ENCODE peak calls at places on chromosomes 11 and 22, in ten cellular contexts. F is aorta, C is mammary epithelial cell, E is SK-N-SH, I is keratinocyte, T is tibial nerve, Q is neuronal stem cell, M is pancreas, D is GM23248, G is sigmoid colon. H is an unnamed sample. For H3K4me1, the result is how much of the 10 kb centered on the place peaks cover.

GRCh38 chr11:68012044-68012842 is 2.1 kb downstream of the ALDH3B1 start:
- DNase-seq in Q (no peak), D (no peak), T (no peak), M (no peak), G (no peak), I (no peak), E (no peak), C (no peak), F (peak), H (no peak)

GRCh38 chr22:31235076-31235475 is 23.0 kb downstream of the LIMK2 start:
- DNase-seq in C (no peak), I (no peak), M (no peak), D (no peak), F (no peak), E (no peak), Q (no peak), T (no peak), G (no peak), H (peak)

GRCh38 chr22:18060646-18061620 is 16.9 kb upstream of the PEX26 start:
- DNase-seq in F (no peak), M (peak), Q (no peak), E (no peak), D (peak), I (no peak), C (peak), G (no peak), T (no peak), H (no peak)

GRCh38 chr11:107598225-107599139 is 7.5 kb downstream of the ELMOD1 start:
- DNase-seq in Q (no peak), I (no peak), D (peak), T (no peak), M (no peak), G (no peak), F (no peak), E (peak), C (no peak), H (peak)

GRCh38 chr22:17985606-17986005 is 38.8 kb downstream of the MICAL3 start:
- DNase-seq in T (no peak), D (no peak), I (no peak), E (no peak), G (no peak), F (no peak), M (no peak), C (no peak), Q (no peak), H (no peak)

GRCh38 chr22:41925783-41926460 is 684 bp downstream of the TNFRSF13C start:
- DNase-seq in E (peak), D (peak), T (peak), I (no peak), M (peak), F (peak), C (no peak), Q (no peak), G (no peak), H (peak)

GRCh38 chr11:19790831-19791552 is 78.4 kb downstream of the NAV2 start:
- DNase-seq in F (no peak), Q (no peak), T (no peak), D (no peak), M (peak), G (no peak), E (no peak), C (no peak), I (no peak), H (no peak)

GRCh38 chr11:68905421-68906360 is 2.0 kb downstream of the IGHMBP2 start:
- DNase-seq in Q (no peak), C (peak), M (no peak), T (no peak), G (peak), D (no peak), E (no peak), F (no peak), I (no peak), H (no peak)

GRCh38 chr11:134385774-134386565 is 26.1 kb downstream of the B3GAT1 start:
- DNase-seq in D (no peak), F (no peak), E (peak), I (no peak), Q (no peak), M (no peak), C (no peak), G (no peak), T (no peak), H (no peak)

GRCh38 chr11:78310500-78310909 is 107.1 kb downstream of the GAB2 start:
- DNase-seq in Q (no peak), F (peak), G (peak), I (no peak), M (no peak), T (peak), D (peak), E (no peak), C (no peak), H (no peak)

GRCh38 chr11:16902182-16902581 is 112.0 kb downstream of the PLEKHA7 start:
- DNase-seq in F (no peak), T (no peak), E (no peak), M (no peak), I (no peak), C (peak), G (no peak), Q (no peak), D (no peak), H (no peak)

GRCh38 chr11:113684558-113684957 is 21.6 kb downstream of the TMPRSS5 start:
- DNase-seq in E (no peak), Q (no peak), C (no peak), F (no peak), T (no peak), I (no peak), M (no peak), G (no peak), D (no peak), H (no peak)

GRCh38 chr11:129331217-129331616 is 44.4 kb upstream of the BARX2 start:
- DNase-seq in G (no peak), I (no peak), E (no peak), M (peak), Q (no peak), C (peak), T (no peak), F (no peak), D (peak), H (no peak)

GRCh38 chr22:30399718-30400117 is 2.9 kb downstream of the SEC14L2 start:
- DNase-seq in F (no peak), Q (no peak), E (no peak), D (no peak), C (no peak), T (no peak), M (no peak), I (no peak), G (no peak), H (no peak)

GRCh38 chr11:11856638-11857037 is 14.9 kb downstream of the USP47 start:
- DNase-seq in E (no peak), M (no peak), Q (no peak), C (peak), G (no peak), F (no peak), D (peak), I (no peak), T (no peak), H (no peak)

GRCh38 chr11:75233688-75234295 is 6.8 kb upstream of the TPBGL start:
- DNase-seq in I (peak), C (peak), E (no peak), G (no peak), Q (peak), D (peak), M (peak), T (peak), F (no peak), H (peak)

GRCh38 chr11:102223859-102224258 is 93.4 kb upstream of the BIRC3 start:
- DNase-seq in M (no peak), C (peak), D (peak), E (no peak), I (peak), G (no peak), Q (no peak), F (no peak), T (no peak), H (no peak)

GRCh38 chr11:40380871-40381270 is 1078.6 kb downstream of the LRRC4C start:
- DNase-seq in D (no peak), M (no peak), T (no peak), G (no peak), Q (no peak), I (no peak), E (no peak), F (no peak), C (no peak), H (no peak)

GRCh38 chr22:35349704-35350538 is 31.0 kb upstream of the HMOX1 start:
- DNase-seq in M (no peak), Q (no peak), F (peak), E (peak), D (peak), C (no peak), I (no peak), G (no peak), T (no peak), H (no peak)

GRCh38 chr11:87754685-87755084 is 420.6 kb downstream of the RAB38 start:
- DNase-seq in E (no peak), F (no peak), T (no peak), Q (no peak), C (no peak), G (no peak), I (no peak), D (no peak), M (no peak), H (no peak)

GRCh38 chr11:45146072-45147016 is at the start of gene PRDM11:
- DNase-seq in I (peak), F (peak), D (peak), G (peak), E (peak), Q (peak), M (peak), T (no peak), C (peak), H (peak)

GRCh38 chr11:18633256-18634139 is 644 bp downstream of the SPTY2D1 start:
- DNase-seq in Q (no peak), E (peak), T (no peak), G (peak), M (no peak), C (peak), D (peak), I (no peak), F (no peak), H (no peak)

GRCh38 chr11:22657101-22657694 is 9.2 kb upstream of the GAS2 start:
- DNase-seq in I (no peak), M (no peak), D (no peak), F (no peak), G (no peak), E (no peak), C (no peak), Q (no peak), T (no peak), H (no peak)

GRCh38 chr11:66559141-66559861 is 9.1 kb downstream of the CTSF start:
- DNase-seq in F (no peak), C (no peak), G (peak), D (peak), Q (no peak), T (no peak), E (peak), I (no peak), M (peak), H (no peak)

GRCh38 chr11:86037743-86038142 is 31.1 kb downstream of the PICALM start:
- DNase-seq in T (no peak), M (no peak), D (no peak), E (no peak), C (no peak), Q (no peak), F (no peak), G (no peak), I (no peak), H (no peak)

GRCh38 chr11:117281159-117281558 is 10.0 kb upstream of the BACE1-AS start:
- DNase-seq in G (peak), E (no peak), F (no peak), D (peak), I (peak), C (peak), Q (no peak), T (no peak), M (no peak), H (peak)

GRCh38 chr11:90373971-90374370 is 151.1 kb upstream of the CHORDC1 start:
- DNase-seq in D (no peak), I (no peak), F (no peak), E (no peak), Q (no peak), C (no peak), G (no peak), T (no peak), M (no peak), H (no peak)

GRCh38 chr11:110279881-110280280 is 16.5 kb downstream of the RDX start:
- DNase-seq in Q (no peak), I (no peak), E (no peak), T (no peak), C (no peak), F (no peak), G (no peak), M (no peak), D (peak), H (peak)

GRCh38 chr22:24450600-24450999 is 23.2 kb downstream of the ADORA2A start:
- DNase-seq in Q (no peak), M (no peak), I (no peak), T (no peak), D (no peak), C (no peak), E (peak), G (no peak), F (no peak), H (peak)

GRCh38 chr22:27420817-27421361 is 380.7 kb downstream of the MN1 start:
- DNase-seq in G (peak), E (no peak), Q (no peak), T (peak), C (peak), D (peak), I (peak), M (peak), F (peak), H (peak)

GRCh38 chr11:129917231-129917630 is 21.9 kb upstream of the NFRKB start:
- DNase-seq in D (peak), E (no peak), T (no peak), M (no peak), I (no peak), C (no peak), G (no peak), Q (no peak), F (no peak), H (no peak)

GRCh38 chr11:7490535-7490934 is 5.2 kb downstream of the OLFML1 start:
- DNase-seq in M (no peak), G (no peak), T (no peak), I (no peak), D (peak), Q (no peak), E (no peak), C (no peak), F (no peak), H (no peak)

GRCh38 chr22:30238661-30239420 is 7.7 kb downstream of the LIF start:
- DNase-seq in D (peak), F (no peak), T (no peak), E (no peak), M (no peak), G (peak), Q (no peak), C (peak), I (no peak), H (no peak)

GRCh38 chr11:100670140-100670539 is 16.9 kb upstream of the ARHGAP42 start:
- DNase-seq in C (no peak), E (no peak), M (no peak), Q (no peak), I (no peak), T (no peak), G (no peak), D (no peak), F (no peak), H (no peak)

GRCh38 chr11:124740277-124740882 is 638 bp downstream of the NRGN start:
- DNase-seq in Q (no peak), F (peak), G (no peak), M (peak), T (no peak), D (peak), I (no peak), C (peak), E (peak), H (peak)

GRCh38 chr22:43534916-43535315 is 123.1 kb downstream of the MPPED1 start:
- DNase-seq in D (no peak), T (no peak), G (no peak), C (no peak), M (no peak), I (no peak), Q (no peak), F (no peak), E (no peak), H (no peak)

GRCh38 chr11:12540075-12540685 is 134.0 kb upstream of the TEAD1 start:
- DNase-seq in I (no peak), E (no peak), F (no peak), C (no peak), T (no peak), M (no peak), Q (no peak), G (no peak), D (peak), H (no peak)

GRCh38 chr11:69939551-69940245 is 120.5 kb upstream of the FGF3 start:
- DNase-seq in D (no peak), F (peak), G (peak), I (no peak), Q (no peak), T (no peak), C (no peak), E (peak), M (peak), H (peak)

GRCh38 chr22:37310815-37311595 is 28.7 kb downstream of the CYTH4 start:
- DNase-seq in E (no peak), T (no peak), Q (no peak), G (no peak), C (no peak), M (no peak), F (peak), I (no peak), D (no peak), H (no peak)

GRCh38 chr22:37311761-37312312 is 29.5 kb downstream of the CYTH4 start:
- DNase-seq in I (no peak), D (no peak), M (no peak), Q (no peak), G (no peak), F (no peak), T (no peak), E (no peak), C (no peak), H (no peak)

GRCh38 chr22:37308385-37309200 is 26.3 kb downstream of the CYTH4 start:
- DNase-seq in E (no peak), D (no peak), F (no peak), M (no peak), C (no peak), Q (no peak), G (no peak), T (no peak), I (no peak), H (no peak)

GRCh38 chr22:37310075-37310606 is 27.8 kb downstream of the CYTH4 start:
- DNase-seq in Q (no peak), T (no peak), E (no peak), F (no peak), M (no peak), I (no peak), C (peak), G (no peak), D (peak), H (no peak)

GRCh38 chr22:37309221-37310074 is 27.1 kb downstream of the CYTH4 start:
- DNase-seq in C (no peak), E (peak), G (no peak), M (no peak), F (no peak), Q (no peak), T (no peak), I (no peak), D (no peak), H (no peak)
- H3K4me1 ChIP-seq in C (half or more), E (under half), G (under half), M (under half), F (under half), Q (under half), T (under half), I (under half), D (under half), H (under half)

DNA sequence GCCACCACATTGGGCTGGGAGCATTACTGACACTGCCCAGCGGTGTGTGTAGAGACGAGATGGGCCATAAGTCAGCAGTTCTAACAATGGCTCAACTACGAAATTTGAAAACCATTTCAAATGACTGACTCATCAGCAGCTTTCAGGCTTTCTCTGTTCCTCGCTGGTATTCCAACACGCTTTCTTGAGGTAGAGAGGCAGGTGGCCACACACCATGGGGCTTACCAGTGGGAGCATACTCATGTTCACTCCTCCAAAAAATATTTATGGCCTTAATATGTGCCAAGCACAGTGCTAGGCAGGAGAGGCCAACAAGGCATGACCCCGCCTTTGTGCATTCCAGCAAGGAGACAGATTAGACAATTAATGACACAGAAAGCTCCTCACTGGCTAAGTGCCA is 20.3 kb downstream of the ARFGAP2 start:
- DNase-seq in E (no peak), D (peak), G (no peak), M (no peak), C (no peak), Q (no peak), I (no peak), F (no peak), T (no peak), H (no peak)
- H3K4me1 ChIP-seq in E (under half), D (under half), G (under half), M (under half), C (under half), Q (under half), I (under half), F (under half), T (under half), H (under half)

DNA sequence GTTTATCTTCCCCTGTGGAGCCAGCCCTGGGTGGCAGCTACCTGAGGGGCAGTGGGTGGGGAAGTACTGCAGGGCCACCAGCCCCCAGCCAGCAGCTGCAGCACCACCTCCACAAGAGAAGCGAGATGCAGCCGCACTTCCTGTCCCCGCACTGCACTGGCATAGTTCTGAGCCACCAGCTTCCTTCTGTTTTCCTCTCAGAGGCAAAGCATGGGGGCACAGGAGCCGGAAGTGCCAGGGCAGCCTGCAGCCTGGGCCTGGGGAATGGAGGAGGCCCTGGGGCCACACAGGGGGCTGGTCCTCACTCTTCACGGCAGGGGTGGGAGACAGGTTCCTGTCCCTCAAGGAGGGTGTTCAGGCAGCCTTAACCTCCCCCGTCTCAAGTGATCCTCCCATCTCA is 11.9 kb upstream of the SH3BP1 start:
- DNase-seq in C (no peak), D (no peak), F (no peak), I (no peak), E (no peak), G (no peak), Q (no peak), T (no peak), M (no peak), H (no peak)
- H3K4me1 ChIP-seq in C (under half), D (under half), F (under half), I (under half), E (under half), G (half or more), Q (under half), T (under half), M (under half), H (under half)

GRCh38 chr11:94805994-94806393 is 37.8 kb downstream of the AMOTL1 start:
- DNase-seq in I (no peak), M (no peak), F (no peak), C (no peak), T (no peak), E (no peak), G (no peak), D (peak), Q (no peak), H (no peak)
- H3K4me1 ChIP-seq in I (under half), M (under half), F (under half), C (under half), T (under half), E (under half), G (half or more), D (half or more), Q (under half), H (under half)

GRCh38 chr11:10663365-10663764 is 30.2 kb downstream of the IRAG1 start:
- DNase-seq in C (no peak), D (no peak), I (no peak), F (no peak), Q (no peak), E (no peak), M (no peak), G (no peak), T (no peak), H (no peak)
- H3K4me1 ChIP-seq in C (under half), D (under half), I (under half), F (under half), Q (under half), E (under half), M (under half), G (half or more), T (under half), H (under half)

GRCh38 chr22:36453266-36453607 is 28.2 kb downstream of the TXN2 start:
- DNase-seq in G (no peak), D (peak), T (no peak), F (no peak), Q (no peak), C (no peak), M (no peak), I (no peak), E (no peak), H (no peak)

GRCh38 chr22:36452473-36453265 is 28.8 kb downstream of the TXN2 start:
- DNase-seq in Q (no peak), T (no peak), C (no peak), F (no peak), E (no peak), D (no peak), M (no peak), I (no peak), G (no peak), H (no peak)

GRCh38 chr22:36455571-36456458 is 25.6 kb downstream of the TXN2 start:
- DNase-seq in F (no peak), D (no peak), M (peak), I (no peak), Q (no peak), C (no peak), E (no peak), T (no peak), G (no peak), H (no peak)

GRCh38 chr22:36454916-36455570 is 26.4 kb downstream of the TXN2 start:
- DNase-seq in D (peak), C (peak), I (no peak), E (peak), Q (peak), T (peak), M (peak), G (peak), F (peak), H (peak)

DNA sequence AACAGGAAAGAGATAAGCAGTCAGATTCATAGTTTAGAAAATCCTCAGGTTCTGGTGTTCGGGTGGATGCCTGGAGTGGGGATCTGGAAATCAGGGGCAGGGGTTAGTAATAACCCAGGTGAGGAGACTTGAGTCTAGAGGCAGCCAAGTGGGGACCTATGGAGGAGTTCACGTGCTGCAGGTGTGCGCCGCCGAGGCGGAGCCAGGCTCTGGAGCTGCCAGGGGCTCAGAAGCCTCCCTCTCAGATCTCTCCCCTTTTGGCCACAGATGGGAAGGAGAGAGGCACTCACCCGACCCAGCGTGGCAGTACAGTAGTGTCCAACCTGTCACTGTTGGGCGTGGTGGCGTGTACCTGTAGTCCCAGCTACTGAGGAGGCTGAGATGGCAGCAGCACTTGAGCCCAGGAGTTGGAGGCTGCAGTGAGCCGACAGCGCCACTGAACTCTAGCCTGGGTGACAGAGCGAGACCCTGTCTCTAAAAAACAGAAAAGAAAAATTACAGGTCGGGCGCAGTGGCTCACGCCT is 27.5 kb downstream of the TXN2 start:
- DNase-seq in T (no peak), I (no peak), M (peak), D (no peak), E (no peak), Q (no peak), G (no peak), C (no peak), F (no peak), H (no peak)
- H3K4me1 ChIP-seq in T (under half), I (under half), M (under half), D (under half), E (under half), Q (under half), G (half or more), C (under half), F (under half), H (under half)